ENCODE peak calls at places on chromosomes 5 and 9, in seven cellular contexts. One of them, this sample, is unnamed.

GRCh38 chr5:131148835-131149234 is 16.2 kb downstream of the HINT1 start:
- DNase-seq in EL: no peak
- DNase-seq in progenitor cell of endocrine pancreas: no peak
- DNase-seq in sigmoid colon: no peak
- DNase-seq in cardiac fibroblast: no peak
- DNase-seq in NCI-H1417: no peak
- DNase-seq in neuronal stem cell: no peak
- DNase-seq in this sample: no peak

GRCh38 chr9:114911167-114911821 is 19.1 kb downstream of the TNFSF8 start:
- DNase-seq in progenitor cell of endocrine pancreas: no peak
- DNase-seq in cardiac fibroblast: peak
- DNase-seq in neuronal stem cell: peak
- DNase-seq in EL: peak
- DNase-seq in NCI-H1417: peak
- DNase-seq in sigmoid colon: no peak
- DNase-seq in this sample: peak

GRCh38 chr9:17481565-17481964 is 97.3 kb upstream of the SH3GL2 start:
- DNase-seq in NCI-H1417: no peak
- DNase-seq in EL: no peak
- DNase-seq in neuronal stem cell: no peak
- DNase-seq in progenitor cell of endocrine pancreas: no peak
- DNase-seq in sigmoid colon: no peak
- DNase-seq in cardiac fibroblast: no peak
- DNase-seq in this sample: no peak

GRCh38 chr5:65801332-65801731 is 79.3 kb downstream of the NLN start:
- DNase-seq in cardiac fibroblast: peak
- DNase-seq in sigmoid colon: no peak
- DNase-seq in neuronal stem cell: peak
- DNase-seq in NCI-H1417: no peak
- DNase-seq in EL: peak
- DNase-seq in progenitor cell of endocrine pancreas: no peak
- DNase-seq in this sample: peak

GRCh38 chr9:121309171-121309570 is 41.2 kb downstream of the GSN start:
- DNase-seq in NCI-H1417: no peak
- DNase-seq in cardiac fibroblast: no peak
- DNase-seq in neuronal stem cell: no peak
- DNase-seq in progenitor cell of endocrine pancreas: no peak
- DNase-seq in EL: no peak
- DNase-seq in sigmoid colon: no peak
- DNase-seq in this sample: no peak

GRCh38 chr5:148970228-148970627 is 92.6 kb downstream of the SH3TC2 start:
- DNase-seq in cardiac fibroblast: no peak
- DNase-seq in progenitor cell of endocrine pancreas: no peak
- DNase-seq in neuronal stem cell: no peak
- DNase-seq in EL: no peak
- DNase-seq in NCI-H1417: peak
- DNase-seq in sigmoid colon: peak
- DNase-seq in this sample: peak

GRCh38 chr5:372556-372910 is 51.0 kb downstream of the AHRR start:
- DNase-seq in EL: no peak
- DNase-seq in cardiac fibroblast: no peak
- DNase-seq in NCI-H1417: no peak
- DNase-seq in neuronal stem cell: no peak
- DNase-seq in progenitor cell of endocrine pancreas: peak
- DNase-seq in sigmoid colon: no peak
- DNase-seq in this sample: no peak

GRCh38 chr9:22030101-22030598 is 21.0 kb upstream of the CDKN2B start:
- DNase-seq in NCI-H1417: no peak
- DNase-seq in cardiac fibroblast: peak
- DNase-seq in progenitor cell of endocrine pancreas: no peak
- DNase-seq in neuronal stem cell: no peak
- DNase-seq in sigmoid colon: no peak
- DNase-seq in EL: peak
- DNase-seq in this sample: no peak

GRCh38 chr9:136372561-136373299 is 739 bp downstream of the CARD9 start:
- DNase-seq in neuronal stem cell: no peak
- DNase-seq in NCI-H1417: peak
- DNase-seq in EL: peak
- DNase-seq in sigmoid colon: peak
- DNase-seq in progenitor cell of endocrine pancreas: no peak
- DNase-seq in cardiac fibroblast: peak
- DNase-seq in this sample: no peak

GRCh38 chr5:119746984-119747383 is 117.6 kb downstream of the FAM170A start:
- DNase-seq in NCI-H1417: no peak
- DNase-seq in cardiac fibroblast: no peak
- DNase-seq in neuronal stem cell: no peak
- DNase-seq in sigmoid colon: no peak
- DNase-seq in EL: no peak
- DNase-seq in progenitor cell of endocrine pancreas: no peak
- DNase-seq in this sample: no peak

GRCh38 chr9:121636411-121636865 is 15.0 kb upstream of the DAB2IP start:
- DNase-seq in EL: no peak
- DNase-seq in NCI-H1417: peak
- DNase-seq in progenitor cell of endocrine pancreas: no peak
- DNase-seq in sigmoid colon: peak
- DNase-seq in cardiac fibroblast: peak
- DNase-seq in neuronal stem cell: no peak
- DNase-seq in this sample: no peak

GRCh38 chr5:141989720-141990119 is 20.8 kb downstream of the RNF14 start:
- DNase-seq in neuronal stem cell: no peak
- DNase-seq in NCI-H1417: no peak
- DNase-seq in progenitor cell of endocrine pancreas: no peak
- DNase-seq in sigmoid colon: no peak
- DNase-seq in EL: no peak
- DNase-seq in cardiac fibroblast: no peak
- DNase-seq in this sample: no peak

GRCh38 chr5:1448511-1449011 is 3.3 kb upstream of the SLC6A3 start:
- DNase-seq in sigmoid colon: no peak
- DNase-seq in progenitor cell of endocrine pancreas: no peak
- DNase-seq in NCI-H1417: no peak
- DNase-seq in cardiac fibroblast: no peak
- DNase-seq in EL: no peak
- DNase-seq in neuronal stem cell: no peak
- DNase-seq in this sample: no peak

GRCh38 chr9:132539071-132539470 is 43.3 kb upstream of the BARHL1 start:
- DNase-seq in NCI-H1417: no peak
- DNase-seq in sigmoid colon: no peak
- DNase-seq in progenitor cell of endocrine pancreas: no peak
- DNase-seq in cardiac fibroblast: no peak
- DNase-seq in EL: no peak
- DNase-seq in neuronal stem cell: no peak
- DNase-seq in this sample: no peak

This sample was measured in NCI-H774.